ENCODE peak calls at places on chromosomes 12 and 14, in four cellular contexts. One of them, this sample, is unnamed.
A peak's percentile ranks its signal among the peaks of the same experiment; 100 is the strongest.

GRCh38 chr14:39228509-39229221 is 5.0 kb upstream of the MIA2 start:
- DNase-seq in DND-41: no peak
- DNase-seq in dorsolateral prefrontal cortex: no peak
- DNase-seq in astrocyte of the cerebellum: no peak
- DNase-seq in this sample: no peak

GRCh38 chr14:68397371-68397779 is 395.5 kb downstream of the ZFP36L1 start:
- DNase-seq in DND-41: no peak
- DNase-seq in dorsolateral prefrontal cortex: peak; percentile 37
- DNase-seq in astrocyte of the cerebellum: no peak
- DNase-seq in this sample: peak; percentile 87

GRCh38 chr12:131190965-131191364 is 237.3 kb downstream of the ADGRD1 start:
- DNase-seq in dorsolateral prefrontal cortex: no peak
- DNase-seq in DND-41: no peak
- DNase-seq in astrocyte of the cerebellum: no peak
- DNase-seq in this sample: no peak

GRCh38 chr12:89663577-89664357 is 44.9 kb downstream of the ATP2B1 start:
- DNase-seq in dorsolateral prefrontal cortex: no peak
- DNase-seq in DND-41: no peak
- DNase-seq in astrocyte of the cerebellum: peak; percentile 9
- DNase-seq in this sample: peak; percentile 70

GRCh38 chr12:12506541-12506940 is 56.1 kb downstream of the DUSP16 start:
- DNase-seq in astrocyte of the cerebellum: no peak
- DNase-seq in DND-41: no peak
- DNase-seq in dorsolateral prefrontal cortex: no peak
- DNase-seq in this sample: no peak

GRCh38 chr12:54082402-54082892 is 28.8 kb downstream of the HOXC4 start:
- DNase-seq in DND-41: peak; percentile 70
- DNase-seq in astrocyte of the cerebellum: no peak
- DNase-seq in dorsolateral prefrontal cortex: no peak
- DNase-seq in this sample: no peak

GRCh38 chr12:83514372-83514771 is 827.7 kb downstream of the TMTC2 start:
- DNase-seq in astrocyte of the cerebellum: no peak
- DNase-seq in DND-41: no peak
- DNase-seq in dorsolateral prefrontal cortex: no peak
- DNase-seq in this sample: no peak

GRCh38 chr12:40947812-40948211 is 240.3 kb upstream of the PDZRN4 start:
- DNase-seq in astrocyte of the cerebellum: no peak
- DNase-seq in DND-41: no peak
- DNase-seq in dorsolateral prefrontal cortex: no peak
- DNase-seq in this sample: no peak

GRCh38 chr14:100442473-100443260 is 119.5 kb downstream of the SLC25A47 start:
- DNase-seq in astrocyte of the cerebellum: no peak
- DNase-seq in dorsolateral prefrontal cortex: no peak
- DNase-seq in DND-41: peak; percentile 47
- DNase-seq in this sample: no peak

GRCh38 chr12:2862876-2863275 is 6.0 kb upstream of the TEX52 start:
- DNase-seq in astrocyte of the cerebellum: no peak
- DNase-seq in dorsolateral prefrontal cortex: no peak
- DNase-seq in DND-41: no peak
- DNase-seq in this sample: no peak

GRCh38 chr12:40192704-40193255 is 32.0 kb upstream of the LRRK2 start:
- DNase-seq in astrocyte of the cerebellum: no peak
- DNase-seq in DND-41: no peak
- DNase-seq in dorsolateral prefrontal cortex: no peak
- DNase-seq in this sample: peak; percentile 70

GRCh38 chr12:69873429-69873828 is 48.4 kb downstream of the MYRFL start:
- DNase-seq in DND-41: no peak
- DNase-seq in astrocyte of the cerebellum: no peak
- DNase-seq in dorsolateral prefrontal cortex: no peak
- DNase-seq in this sample: no peak

GRCh38 chr14:63478437-63478852 is 64.7 kb downstream of the PPP2R5E start:
- DNase-seq in astrocyte of the cerebellum: no peak
- DNase-seq in dorsolateral prefrontal cortex: no peak
- DNase-seq in DND-41: no peak
- DNase-seq in this sample: no peak

GRCh38 chr14:64864258-64864657 is 15.4 kb downstream of the SPTB start:
- DNase-seq in astrocyte of the cerebellum: no peak
- DNase-seq in dorsolateral prefrontal cortex: no peak
- DNase-seq in DND-41: no peak
- DNase-seq in this sample: no peak

GRCh38 chr12:108899145-108899544 is 19.3 kb downstream of the DAO start:
- DNase-seq in astrocyte of the cerebellum: no peak
- DNase-seq in DND-41: no peak
- DNase-seq in dorsolateral prefrontal cortex: no peak
- DNase-seq in this sample: no peak

GRCh38 chr12:45200497-45201043 is 15.3 kb upstream of the ANO6 start:
- DNase-seq in DND-41: peak; percentile 61
- DNase-seq in astrocyte of the cerebellum: no peak
- DNase-seq in dorsolateral prefrontal cortex: no peak
- DNase-seq in this sample: peak; percentile 77

GRCh38 chr12:83102499-83102898 is 415.8 kb downstream of the TMTC2 start:
- DNase-seq in dorsolateral prefrontal cortex: no peak
- DNase-seq in DND-41: no peak
- DNase-seq in astrocyte of the cerebellum: no peak
- DNase-seq in this sample: no peak

GRCh38 chr14:93832665-93833064 is 44.4 kb upstream of the PRIMA1 start:
- DNase-seq in astrocyte of the cerebellum: no peak
- DNase-seq in DND-41: no peak
- DNase-seq in dorsolateral prefrontal cortex: no peak
- DNase-seq in this sample: no peak

GRCh38 chr12:91179315-91179714 is 3.3 kb downstream of the DCN start:
- DNase-seq in dorsolateral prefrontal cortex: no peak
- DNase-seq in DND-41: no peak
- DNase-seq in astrocyte of the cerebellum: no peak
- DNase-seq in this sample: no peak

GRCh38 chr12:47549258-47549657 is 156.6 kb downstream of the RPAP3 start:
- DNase-seq in dorsolateral prefrontal cortex: no peak
- DNase-seq in DND-41: peak; percentile 19
- DNase-seq in astrocyte of the cerebellum: no peak
- DNase-seq in this sample: no peak

GRCh38 chr12:48021485-48022179 is 17.4 kb upstream of the COL2A1 start:
- DNase-seq in DND-41: no peak
- DNase-seq in dorsolateral prefrontal cortex: no peak
- DNase-seq in astrocyte of the cerebellum: no peak
- DNase-seq in this sample: no peak

GRCh38 chr14:50961606-50962259 is 17.4 kb upstream of the PYGL start:
- DNase-seq in astrocyte of the cerebellum: peak; percentile 92
- DNase-seq in DND-41: no peak
- DNase-seq in dorsolateral prefrontal cortex: no peak
- DNase-seq in this sample: no peak

GRCh38 chr12:75476076-75476475 is 4.5 kb upstream of the GLIPR1 start:
- DNase-seq in astrocyte of the cerebellum: no peak
- DNase-seq in dorsolateral prefrontal cortex: no peak
- DNase-seq in DND-41: no peak
- DNase-seq in this sample: no peak

GRCh38 chr14:75643985-75644384 is 16.7 kb downstream of the ERG28 start:
- DNase-seq in DND-41: no peak
- DNase-seq in astrocyte of the cerebellum: no peak
- DNase-seq in dorsolateral prefrontal cortex: no peak
- DNase-seq in this sample: no peak

GRCh38 chr12:104763163-104763805 is 194.8 kb downstream of the SLC41A2 start:
- DNase-seq in astrocyte of the cerebellum: no peak
- DNase-seq in dorsolateral prefrontal cortex: no peak
- DNase-seq in DND-41: no peak
- DNase-seq in this sample: peak; percentile 92

GRCh38 chr12:70756118-70756517 is 118.9 kb upstream of the PTPRB start:
- DNase-seq in astrocyte of the cerebellum: no peak
- DNase-seq in DND-41: no peak
- DNase-seq in dorsolateral prefrontal cortex: no peak
- DNase-seq in this sample: peak; percentile 5

GRCh38 chr14:74141703-74142102 is 56.9 kb downstream of the LIN52 start:
- DNase-seq in DND-41: no peak
- DNase-seq in astrocyte of the cerebellum: no peak
- DNase-seq in dorsolateral prefrontal cortex: no peak
- DNase-seq in this sample: no peak

GRCh38 chr14:102210421-102211042 is 70.8 kb downstream of the WDR20 start:
- DNase-seq in DND-41: no peak
- DNase-seq in astrocyte of the cerebellum: no peak
- DNase-seq in dorsolateral prefrontal cortex: no peak
- DNase-seq in this sample: peak; percentile 91

DNA sequence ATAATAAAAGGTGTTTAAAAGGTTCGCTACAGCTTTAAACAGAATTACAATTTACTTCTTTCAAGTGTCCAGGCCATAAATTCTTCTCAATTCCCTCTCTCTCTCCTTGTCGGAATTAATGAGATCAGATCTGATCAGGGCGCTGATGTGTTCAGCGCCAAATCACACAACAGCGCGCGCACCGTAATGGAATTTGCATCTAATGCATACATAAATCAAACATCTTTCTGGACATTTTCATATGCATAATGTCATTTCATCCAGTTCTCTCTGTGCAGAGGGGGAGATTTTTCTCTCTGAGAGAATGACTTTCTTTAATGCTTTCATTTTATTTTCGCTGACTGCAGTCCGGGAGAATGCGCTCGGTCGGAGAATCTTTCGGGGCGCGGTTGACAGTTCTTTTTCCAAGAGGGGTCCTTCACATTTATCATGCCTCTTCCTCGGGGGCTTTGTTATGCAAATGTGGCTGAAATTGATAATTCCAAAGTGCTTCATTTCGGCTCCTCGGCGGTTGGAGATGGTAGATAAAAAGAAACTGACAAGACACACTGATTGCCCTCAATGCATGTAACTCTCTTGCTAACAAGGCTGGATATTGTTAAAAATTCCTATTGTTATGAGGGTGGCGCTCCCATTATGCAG is 615.9 kb downstream of the VRK1 start:
- DNase-seq in DND-41: no peak
- DNase-seq in astrocyte of the cerebellum: no peak
- DNase-seq in dorsolateral prefrontal cortex: no peak
- DNase-seq in this sample: no peak
- H3K4me3 ChIP-seq in DND-41: no peak overlapping the region
- H3K4me3 ChIP-seq in astrocyte of the cerebellum: peak overlapping the region; percentile 38
- H3K4me3 ChIP-seq in dorsolateral prefrontal cortex: peak overlapping the region; percentile 55
- H3K4me3 ChIP-seq in this sample: no peak overlapping the region

DNA sequence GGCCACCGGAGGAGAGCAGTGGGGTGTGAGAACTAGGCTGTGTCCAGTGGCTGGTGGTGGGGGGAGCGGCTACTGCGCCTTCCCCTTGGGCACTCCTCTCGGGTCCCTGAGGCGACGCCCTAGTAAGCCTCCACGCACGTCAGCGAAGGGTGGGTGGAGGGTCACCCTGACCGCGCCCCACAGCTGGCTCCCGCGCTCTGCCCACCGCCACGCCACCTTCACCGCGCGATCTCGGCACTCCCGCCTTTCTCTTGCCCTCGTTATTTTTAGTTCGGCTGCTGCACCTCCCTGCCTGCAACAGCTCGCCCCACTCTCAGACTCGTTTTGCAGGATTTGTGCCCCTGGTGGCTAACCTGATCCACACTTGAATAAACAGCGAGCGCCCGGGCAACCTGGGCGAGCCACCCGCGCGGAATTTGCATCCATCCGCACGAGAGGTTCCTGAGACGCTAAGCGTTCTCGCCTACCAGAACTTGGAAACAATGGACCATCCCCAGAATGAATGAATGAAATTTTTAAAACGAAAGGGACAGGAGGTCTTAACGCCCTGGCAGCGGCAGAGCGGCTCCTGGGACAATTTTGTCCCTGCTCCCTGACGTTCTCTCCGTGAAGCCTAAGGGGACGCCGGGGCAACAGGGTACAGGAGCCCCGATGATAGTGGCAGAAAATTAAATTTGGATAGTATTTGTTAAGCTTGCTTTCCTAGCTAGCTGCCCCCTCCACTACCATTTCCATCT is 7.0 kb upstream of the BMP4 start:
- DNase-seq in astrocyte of the cerebellum: no peak
- DNase-seq in DND-41: no peak
- DNase-seq in dorsolateral prefrontal cortex: no peak
- DNase-seq in this sample: no peak
- H3K4me3 ChIP-seq in astrocyte of the cerebellum: peak overlapping the region; percentile 31
- H3K4me3 ChIP-seq in DND-41: no peak overlapping the region
- H3K4me3 ChIP-seq in dorsolateral prefrontal cortex: peak overlapping the region; percentile 42
- H3K4me3 ChIP-seq in this sample: no peak overlapping the region

GRCh38 chr12:6057693-6058092 is 66.8 kb downstream of the VWF start:
- DNase-seq in DND-41: no peak
- DNase-seq in astrocyte of the cerebellum: no peak
- DNase-seq in dorsolateral prefrontal cortex: no peak
- DNase-seq in this sample: no peak
- H3K4me3 ChIP-seq in DND-41: no peak overlapping the region
- H3K4me3 ChIP-seq in astrocyte of the cerebellum: no peak overlapping the region
- H3K4me3 ChIP-seq in dorsolateral prefrontal cortex: no peak overlapping the region
- H3K4me3 ChIP-seq in this sample: no peak overlapping the region

GRCh38 chr12:102696045-102696444 is 215.7 kb upstream of the IGF1 start:
- DNase-seq in DND-41: no peak
- DNase-seq in astrocyte of the cerebellum: no peak
- DNase-seq in dorsolateral prefrontal cortex: no peak
- DNase-seq in this sample: no peak
- H3K4me3 ChIP-seq in DND-41: no peak overlapping the region
- H3K4me3 ChIP-seq in astrocyte of the cerebellum: no peak overlapping the region
- H3K4me3 ChIP-seq in dorsolateral prefrontal cortex: no peak overlapping the region
- H3K4me3 ChIP-seq in this sample: no peak overlapping the region

DNA sequence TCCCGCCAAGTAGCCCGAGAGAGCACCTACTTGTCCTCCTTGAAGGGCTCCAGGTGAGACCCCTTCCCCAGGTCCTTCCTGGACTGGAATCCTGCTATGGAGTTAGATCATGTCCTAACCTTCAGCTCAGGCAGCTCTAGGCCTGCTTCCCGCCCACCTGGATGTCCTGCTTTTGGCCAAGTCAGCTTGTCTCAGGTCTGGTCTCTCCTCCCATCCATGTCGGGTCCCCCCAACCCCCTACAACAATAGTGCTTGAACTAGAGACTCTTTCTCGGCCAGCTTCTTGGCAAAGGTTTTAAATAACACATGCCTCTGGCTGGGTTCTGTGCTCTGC is 3.6 kb downstream of the NAB2 start:
- DNase-seq in astrocyte of the cerebellum: no peak
- DNase-seq in dorsolateral prefrontal cortex: no peak
- DNase-seq in DND-41: no peak
- DNase-seq in this sample: no peak
- H3K4me3 ChIP-seq in astrocyte of the cerebellum: no peak overlapping the region
- H3K4me3 ChIP-seq in dorsolateral prefrontal cortex: no peak overlapping the region
- H3K4me3 ChIP-seq in DND-41: no peak overlapping the region
- H3K4me3 ChIP-seq in this sample: no peak overlapping the region

DNA sequence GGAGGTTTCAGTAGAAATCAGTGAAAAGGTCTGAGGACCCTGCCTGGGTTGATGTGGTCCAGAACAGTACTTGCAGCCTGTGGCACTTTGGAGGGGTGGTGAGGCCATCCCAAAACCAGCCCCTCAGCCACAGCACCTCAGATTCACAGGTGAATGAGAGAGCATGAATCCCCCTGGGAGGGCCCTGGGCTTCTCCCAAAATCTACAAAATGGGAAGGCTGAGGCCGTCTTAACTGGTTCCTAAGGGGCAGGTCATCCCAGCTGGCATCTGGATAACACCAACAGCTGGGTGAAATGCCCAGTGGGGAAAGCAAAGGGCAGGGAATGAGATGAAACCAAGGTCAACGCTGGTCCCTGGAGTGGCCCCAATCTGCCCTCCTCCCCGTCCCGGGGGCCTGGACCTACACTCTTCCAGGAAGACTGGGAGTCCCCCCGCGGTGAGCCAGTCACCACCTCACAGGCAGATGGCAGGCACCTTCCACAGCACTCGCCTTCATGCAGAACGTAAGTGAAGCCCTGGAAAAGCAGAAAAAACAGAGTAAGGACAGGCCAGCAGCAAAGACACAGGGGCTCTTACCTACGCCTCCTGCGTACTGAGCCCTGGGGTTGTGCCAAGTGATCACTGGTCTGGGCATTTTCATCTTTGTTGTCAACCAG is 26.3 kb upstream of the ANO2 start:
- DNase-seq in astrocyte of the cerebellum: no peak
- DNase-seq in dorsolateral prefrontal cortex: no peak
- DNase-seq in DND-41: no peak
- DNase-seq in this sample: no peak
- H3K4me3 ChIP-seq in astrocyte of the cerebellum: no peak overlapping the region
- H3K4me3 ChIP-seq in dorsolateral prefrontal cortex: no peak overlapping the region
- H3K4me3 ChIP-seq in DND-41: no peak overlapping the region
- H3K4me3 ChIP-seq in this sample: no peak overlapping the region

This sample was measured in NB4.